ENCODE peak calls at places on chromosomes 13 and 19, in ten cellular contexts. O is astrocyte of the spinal cord, F is epithelial cell of esophagus, T is aorta, J is ovary, K is esophagus muscularis mucosa, V is thoracic aorta, R is fibroblast of lung, L is kidney epithelial cell, C is brain microvascular endothelial cell. N is an unnamed sample.
A peak's percentile ranks its signal among the peaks of the same experiment; 100 is the strongest.

GRCh38 chr13:110772091-110772984 is 58.8 kb downstream of the ING1 start:
- DNase-seq in K (peak; percentile 72), J (no peak), T (no peak), C (no peak), L (no peak), R (no peak), F (no peak), V (no peak), O (no peak), N (no peak)

GRCh38 chr13:31138515-31138914 is 23.2 kb downstream of the HSPH1 start:
- DNase-seq in O (no peak), L (no peak), R (peak; percentile 38), V (no peak), F (no peak), J (no peak), T (no peak), C (no peak), K (no peak), N (no peak)

GRCh38 chr13:112818698-112819045 is 128.8 kb downstream of the ATP11A start:
- DNase-seq in C (no peak), R (no peak), T (peak; percentile 49), K (no peak), F (no peak), V (no peak), L (no peak), J (no peak), O (no peak), N (no peak)

GRCh38 chr19:33193864-33194362 is at the start of gene LRP3:
- DNase-seq in F (peak; percentile 32), T (peak; percentile 79), C (no peak), O (no peak), K (no peak), J (peak; percentile 61), R (peak; percentile 41), V (no peak), L (no peak), N (no peak)

GRCh38 chr13:28532226-28533048 is 37.5 kb upstream of the FLT1 start:
- DNase-seq in J (no peak), O (no peak), L (no peak), C (no peak), R (no peak), K (peak; percentile 60), T (peak; percentile 78), F (no peak), V (no peak), N (no peak)

GRCh38 chr13:51771418-51772104 is 32.4 kb downstream of the DHRS12 start:
- DNase-seq in K (no peak), C (no peak), F (no peak), L (no peak), T (no peak), R (no peak), V (no peak), O (no peak), J (no peak), N (no peak)

GRCh38 chr19:50796634-50797428 is 6.6 kb downstream of the ACP4 start:
- DNase-seq in L (no peak), C (no peak), F (no peak), K (no peak), O (no peak), T (no peak), R (no peak), V (no peak), J (no peak), N (no peak)

GRCh38 chr13:113596321-113597200 is 12.0 kb downstream of the TFDP1 start:
- DNase-seq in C (no peak), T (peak; percentile 66), O (no peak), K (no peak), L (no peak), F (no peak), V (no peak), J (no peak), R (no peak), N (no peak)

GRCh38 chr13:39522329-39522728 is 80.7 kb downstream of the LHFPL6 start:
- DNase-seq in V (no peak), O (no peak), J (no peak), R (no peak), L (no peak), T (no peak), F (no peak), C (no peak), K (no peak), N (no peak)
- H3K4me3 ChIP-seq in V (no peak overlapping the region), O (no peak overlapping the region), J (no peak overlapping the region), R (no peak overlapping the region), L (no peak overlapping the region), T (no peak overlapping the region), F (no peak overlapping the region), C (no peak overlapping the region), K (no peak overlapping the region), N (no peak overlapping the region)

DNA sequence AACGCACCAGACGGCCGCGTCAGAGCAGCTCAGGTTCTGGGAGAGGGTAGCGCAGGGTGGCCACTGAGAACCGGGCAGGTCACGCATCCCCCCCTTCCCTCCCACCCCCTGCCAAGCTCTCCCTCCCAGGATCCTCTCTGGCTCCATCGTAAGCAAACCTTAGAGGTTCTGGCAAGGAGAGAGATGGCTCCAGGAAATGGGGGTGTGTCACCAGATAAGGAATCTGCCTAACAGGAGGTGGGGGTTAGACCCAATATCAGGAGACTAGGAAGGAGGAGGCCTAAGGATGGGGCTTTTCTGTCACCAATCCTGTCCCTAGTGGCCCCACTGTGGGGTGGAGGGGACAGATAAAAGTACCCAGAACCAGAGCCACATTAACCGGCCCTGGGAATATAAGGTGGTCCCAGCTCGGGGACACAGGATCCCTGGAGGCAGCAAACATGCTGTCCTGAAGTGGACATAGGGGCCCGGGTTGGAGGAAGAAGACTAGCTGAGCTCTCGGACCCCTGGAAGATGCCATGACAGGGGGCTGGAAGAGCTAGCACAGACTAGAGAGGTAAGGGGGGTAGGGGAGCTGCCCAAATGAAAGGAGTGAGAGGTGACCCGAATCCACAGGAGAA is 1.9 kb downstream of the PPP1R12C start:
- DNase-seq in J (no peak), V (no peak), R (peak; percentile 49), K (no peak), C (peak; percentile 43), T (peak; percentile 67), F (no peak), L (no peak), O (no peak), N (no peak)
- H3K4me3 ChIP-seq in J (peak overlapping the region; percentile 61), V (peak overlapping the region; percentile 75), R (peak overlapping the region; percentile 93), K (peak overlapping the region; percentile 90), C (peak overlapping the region; percentile 92), T (peak overlapping the region; percentile 59), F (peak overlapping the region; percentile 76), L (peak overlapping the region; percentile 91), O (peak overlapping the region; percentile 81), N (peak overlapping the region; percentile 92)

GRCh38 chr13:79402074-79402635 is 3.9 kb downstream of the RBM26 start:
- DNase-seq in K (no peak), C (no peak), F (no peak), L (no peak), R (no peak), J (no peak), T (no peak), O (no peak), V (no peak), N (no peak)

GRCh38 chr13:79403113-79403512 is 2.9 kb downstream of the RBM26 start:
- DNase-seq in K (no peak), L (no peak), V (no peak), O (no peak), C (no peak), R (no peak), F (no peak), T (no peak), J (no peak), N (no peak)

GRCh38 chr13:79404361-79404760 is 1.7 kb downstream of the RBM26 start:
- DNase-seq in K (no peak), T (no peak), F (no peak), L (no peak), C (no peak), J (no peak), O (no peak), V (no peak), R (no peak), N (no peak)

GRCh38 chr13:79401259-79402071 is 4.6 kb downstream of the RBM26 start:
- DNase-seq in J (no peak), C (no peak), O (no peak), K (no peak), L (no peak), F (no peak), R (no peak), V (no peak), T (no peak), N (no peak)

GRCh38 chr13:79402679-79403078 is 3.4 kb downstream of the RBM26 start:
- DNase-seq in J (no peak), K (no peak), O (no peak), V (no peak), R (no peak), T (no peak), C (no peak), F (no peak), L (no peak), N (no peak)
- H3K4me3 ChIP-seq in J (no peak overlapping the region), K (no peak overlapping the region), O (no peak overlapping the region), V (no peak overlapping the region), R (peak overlapping the region; percentile 16), T (no peak overlapping the region), C (no peak overlapping the region), F (no peak overlapping the region), L (no peak overlapping the region), N (no peak overlapping the region)

GRCh38 chr19:45766293-45766918 is 2.6 kb downstream of the SIX5 start:
- DNase-seq in V (no peak), T (no peak), J (peak; percentile 50), L (no peak), R (no peak), O (no peak), C (no peak), K (no peak), F (no peak), N (no peak)
- H3K4me3 ChIP-seq in V (peak overlapping the region; percentile 98), T (peak overlapping the region; percentile 29), J (peak overlapping the region; percentile 91), L (peak overlapping the region; percentile 81), R (no peak overlapping the region), O (peak overlapping the region; percentile 75), C (peak overlapping the region; percentile 79), K (peak overlapping the region; percentile 91), F (peak overlapping the region; percentile 81), N (peak overlapping the region; percentile 78)

DNA sequence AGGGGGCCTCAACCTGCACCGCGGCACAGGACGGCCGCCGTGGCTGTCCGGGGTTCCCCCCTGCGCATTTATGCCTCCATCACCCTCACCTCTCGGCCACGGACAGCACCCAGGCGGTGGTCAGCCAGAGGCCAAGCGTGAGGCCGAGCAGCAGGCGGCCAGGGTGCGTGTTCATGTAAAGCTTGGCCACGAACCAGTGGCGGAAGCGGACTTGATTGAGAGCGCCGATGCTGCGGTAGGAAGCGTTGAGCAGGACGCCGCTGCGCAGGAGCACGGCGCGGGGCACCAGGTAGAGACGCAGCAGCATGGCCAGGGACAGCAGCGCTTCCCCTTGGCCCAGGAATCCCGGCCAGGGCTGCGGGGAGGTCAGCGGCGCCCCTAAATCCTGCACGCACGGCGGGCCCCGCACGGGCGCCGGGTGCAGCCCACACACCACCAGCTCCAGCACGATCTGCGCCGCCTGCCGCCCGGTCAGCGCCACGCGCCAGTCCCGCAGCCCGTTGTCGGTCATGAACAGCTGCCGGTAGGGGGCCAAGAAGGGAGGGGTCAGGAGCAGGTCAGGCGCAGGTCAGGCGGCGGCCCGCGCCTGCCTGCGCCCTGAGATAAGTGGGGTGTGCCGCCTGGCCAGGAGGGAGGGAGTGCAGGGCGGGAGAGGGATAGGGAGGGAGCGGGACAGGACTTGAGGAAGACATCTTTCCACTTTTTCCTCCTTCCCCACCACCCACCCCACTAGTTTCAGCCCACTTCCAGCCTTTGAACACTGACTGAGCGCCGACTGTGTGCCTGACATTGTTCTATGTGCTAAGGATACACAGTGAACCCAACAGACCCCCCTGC is 6.5 kb downstream of the KCNN4 start:
- DNase-seq in L (no peak), F (peak; percentile 45), K (no peak), R (peak; percentile 72), T (no peak), O (no peak), V (no peak), J (peak; percentile 53), C (peak; percentile 61), N (no peak)
- H3K4me3 ChIP-seq in L (no peak overlapping the region), F (no peak overlapping the region), K (peak overlapping the region; percentile 41), R (peak overlapping the region; percentile 30), T (no peak overlapping the region), O (no peak overlapping the region), V (peak overlapping the region; percentile 55), J (peak overlapping the region; percentile 16), C (peak overlapping the region; percentile 41), N (peak overlapping the region; percentile 29)

GRCh38 chr13:108496364-108497215 is 132.8 kb upstream of the MYO16 start:
- DNase-seq in F (no peak), O (peak; percentile 23), R (peak; percentile 12), J (no peak), K (no peak), V (no peak), C (no peak), L (no peak), T (no peak), N (no peak)
- H3K4me3 ChIP-seq in F (no peak overlapping the region), O (peak overlapping the region; percentile 45), R (peak overlapping the region; percentile 56), J (no peak overlapping the region), K (peak overlapping the region; percentile 41), V (peak overlapping the region; percentile 35), C (peak overlapping the region; percentile 56), L (peak overlapping the region; percentile 27), T (no peak overlapping the region), N (peak overlapping the region; percentile 33)